ENCODE peak calls at places on chromosomes 12 and 14, in five cellular contexts. S is activated T-helper 1 cell treated with Interleukin-2 at 50 U/mL for 16 hours; C is smooth muscle cell of the brain vasculature; B is HS-5; E is activated CD4-positive, CD25-positive, alpha-beta regulatory T cell treated with anti-CD3 and anti-CD28 coated beads, Interleukin-2, amount 50 U/mL, for 16 hours. J is an unnamed sample.

GRCh38 chr12:4286228-4286627 is 12.7 kb downstream of the CCND2 start:
- DNase-seq in E (no peak), S (no peak), B (no peak), C (no peak), J (no peak)

GRCh38 chr12:18556081-18556645 is 181.6 kb downstream of the PLCZ1 start:
- DNase-seq in E (no peak), S (no peak), B (no peak), C (no peak), J (no peak)

GRCh38 chr14:99865408-99865807 is 72.2 kb downstream of the EML1 start:
- DNase-seq in S (no peak), C (no peak), E (no peak), B (no peak), J (no peak)

GRCh38 chr12:3250034-3250433 is 172.9 kb downstream of the TSPAN9 start:
- DNase-seq in S (no peak), E (no peak), C (no peak), B (no peak), J (no peak)

GRCh38 chr14:68783408-68784297 is 9.2 kb downstream of the ZFP36L1 start:
- DNase-seq in E (no peak), B (no peak), S (no peak), C (no peak), J (no peak)

GRCh38 chr12:100371146-100371545 is 14.3 kb downstream of the SLC17A8 start:
- DNase-seq in B (no peak), C (no peak), E (no peak), S (no peak), J (no peak)

GRCh38 chr14:56702515-56702914 is 107.8 kb downstream of the OTX2 start:
- DNase-seq in C (no peak), B (no peak), S (no peak), E (no peak), J (no peak)

GRCh38 chr12:18967814-18968213 is 161.7 kb upstream of the PLEKHA5 start:
- DNase-seq in B (no peak), C (no peak), E (no peak), S (no peak), J (no peak)

GRCh38 chr12:68236421-68237059 is 10.9 kb upstream of the IL26 start:
- DNase-seq in B (no peak), S (peak), C (no peak), E (no peak), J (no peak)